ENCODE peak calls at places on chromosomes 5 and 9, in seven cellular contexts. One of them, this sample, is unnamed.

GRCh38 chr5:68285857-68286611 is 70.5 kb downstream of the PIK3R1 start:
- DNase-seq in breast epithelium: no peak
- DNase-seq in GM10248: no peak
- DNase-seq in MCF 10A: peak; percentile 67
- DNase-seq in nephron progenitor cell: no peak
- DNase-seq in AG10803: peak; percentile 70
- DNase-seq in fibroblast of the aortic adventitia: peak; percentile 83
- DNase-seq in this sample: no peak

GRCh38 chr9:124844291-124844690 is 9.0 kb upstream of the WDR38 start:
- DNase-seq in breast epithelium: no peak
- DNase-seq in GM10248: no peak
- DNase-seq in MCF 10A: no peak
- DNase-seq in nephron progenitor cell: no peak
- DNase-seq in AG10803: no peak
- DNase-seq in fibroblast of the aortic adventitia: no peak
- DNase-seq in this sample: no peak

GRCh38 chr9:2810424-2811075 is 33.3 kb downstream of the PUM3 start:
- DNase-seq in breast epithelium: no peak
- DNase-seq in GM10248: no peak
- DNase-seq in MCF 10A: no peak
- DNase-seq in nephron progenitor cell: no peak
- DNase-seq in AG10803: no peak
- DNase-seq in fibroblast of the aortic adventitia: no peak
- DNase-seq in this sample: no peak

GRCh38 chr5:111585291-111585690 is 73.0 kb upstream of the STARD4 start:
- DNase-seq in breast epithelium: no peak
- DNase-seq in GM10248: no peak
- DNase-seq in MCF 10A: no peak
- DNase-seq in nephron progenitor cell: no peak
- DNase-seq in AG10803: no peak
- DNase-seq in fibroblast of the aortic adventitia: peak; percentile 33
- DNase-seq in this sample: no peak

GRCh38 chr5:7955476-7955875 is 86.5 kb downstream of the MTRR start:
- DNase-seq in breast epithelium: no peak
- DNase-seq in GM10248: no peak
- DNase-seq in MCF 10A: no peak
- DNase-seq in nephron progenitor cell: no peak
- DNase-seq in AG10803: no peak
- DNase-seq in fibroblast of the aortic adventitia: no peak
- DNase-seq in this sample: no peak

GRCh38 chr5:43895876-43896275 is 292.9 kb downstream of the NNT start:
- DNase-seq in breast epithelium: no peak
- DNase-seq in GM10248: no peak
- DNase-seq in MCF 10A: no peak
- DNase-seq in nephron progenitor cell: no peak
- DNase-seq in AG10803: peak; percentile 61
- DNase-seq in fibroblast of the aortic adventitia: no peak
- DNase-seq in this sample: no peak

GRCh38 chr5:148556835-148557234 is 97.5 kb downstream of the HTR4 start:
- DNase-seq in breast epithelium: no peak
- DNase-seq in GM10248: no peak
- DNase-seq in MCF 10A: peak; percentile 23
- DNase-seq in nephron progenitor cell: no peak
- DNase-seq in AG10803: no peak
- DNase-seq in fibroblast of the aortic adventitia: no peak
- DNase-seq in this sample: no peak

GRCh38 chr9:134406366-134407122 is 80.3 kb downstream of the RXRA start:
- DNase-seq in breast epithelium: no peak
- DNase-seq in GM10248: no peak
- DNase-seq in MCF 10A: peak; percentile 38
- DNase-seq in nephron progenitor cell: peak; percentile 34
- DNase-seq in AG10803: peak; percentile 44
- DNase-seq in fibroblast of the aortic adventitia: peak; percentile 22
- DNase-seq in this sample: no peak

GRCh38 chr5:83146441-83146840 is 69.1 kb downstream of the XRCC4 start:
- DNase-seq in breast epithelium: no peak
- DNase-seq in GM10248: no peak
- DNase-seq in MCF 10A: no peak
- DNase-seq in nephron progenitor cell: no peak
- DNase-seq in AG10803: no peak
- DNase-seq in fibroblast of the aortic adventitia: no peak
- DNase-seq in this sample: no peak

GRCh38 chr5:147391781-147392180 is 118.1 kb downstream of the DPYSL3 start:
- DNase-seq in breast epithelium: no peak
- DNase-seq in GM10248: no peak
- DNase-seq in MCF 10A: peak; percentile 89
- DNase-seq in nephron progenitor cell: peak; percentile 30
- DNase-seq in AG10803: peak; percentile 75
- DNase-seq in fibroblast of the aortic adventitia: peak; percentile 91
- DNase-seq in this sample: no peak

GRCh38 chr5:160769264-160769663 is 82.7 kb downstream of the ATP10B start:
- DNase-seq in breast epithelium: no peak
- DNase-seq in GM10248: no peak
- DNase-seq in MCF 10A: no peak
- DNase-seq in nephron progenitor cell: no peak
- DNase-seq in AG10803: no peak
- DNase-seq in fibroblast of the aortic adventitia: no peak
- DNase-seq in this sample: no peak

GRCh38 chr5:158573829-158574228 is 525.9 kb downstream of the EBF1 start:
- DNase-seq in breast epithelium: no peak
- DNase-seq in GM10248: no peak
- DNase-seq in MCF 10A: no peak
- DNase-seq in nephron progenitor cell: no peak
- DNase-seq in AG10803: no peak
- DNase-seq in fibroblast of the aortic adventitia: no peak
- DNase-seq in this sample: no peak

GRCh38 chr9:75001719-75002421 is 26.2 kb downstream of the CARNMT1 start:
- DNase-seq in breast epithelium: no peak
- DNase-seq in GM10248: peak; percentile 35
- DNase-seq in MCF 10A: peak; percentile 82
- DNase-seq in nephron progenitor cell: peak; percentile 39
- DNase-seq in AG10803: peak; percentile 87
- DNase-seq in fibroblast of the aortic adventitia: peak; percentile 95
- DNase-seq in this sample: no peak

GRCh38 chr5:78009937-78010527 is 233.9 kb upstream of the TBCA start:
- DNase-seq in breast epithelium: no peak
- DNase-seq in GM10248: no peak
- DNase-seq in MCF 10A: no peak
- DNase-seq in nephron progenitor cell: no peak
- DNase-seq in AG10803: peak; percentile 91
- DNase-seq in fibroblast of the aortic adventitia: peak; percentile 92
- DNase-seq in this sample: no peak

GRCh38 chr5:142357469-142358090 is 32.8 kb upstream of the SPRY4 start:
- DNase-seq in breast epithelium: no peak
- DNase-seq in GM10248: no peak
- DNase-seq in MCF 10A: peak; percentile 27
- DNase-seq in nephron progenitor cell: no peak
- DNase-seq in AG10803: peak; percentile 9
- DNase-seq in fibroblast of the aortic adventitia: peak; percentile 22
- DNase-seq in this sample: no peak

GRCh38 chr9:20512636-20513035 is 109.7 kb downstream of the MLLT3 start:
- DNase-seq in breast epithelium: no peak
- DNase-seq in GM10248: no peak
- DNase-seq in MCF 10A: no peak
- DNase-seq in nephron progenitor cell: no peak
- DNase-seq in AG10803: peak; percentile 24
- DNase-seq in fibroblast of the aortic adventitia: peak; percentile 13
- DNase-seq in this sample: no peak

GRCh38 chr9:93562157-93562556 is 14.2 kb upstream of the PHF2 start:
- DNase-seq in breast epithelium: peak; percentile 61
- DNase-seq in GM10248: no peak
- DNase-seq in MCF 10A: no peak
- DNase-seq in nephron progenitor cell: no peak
- DNase-seq in AG10803: no peak
- DNase-seq in fibroblast of the aortic adventitia: no peak
- DNase-seq in this sample: no peak

GRCh38 chr9:77021928-77022782 is 2.7 kb downstream of the FOXB2 start:
- DNase-seq in breast epithelium: no peak
- DNase-seq in GM10248: no peak
- DNase-seq in MCF 10A: no peak
- DNase-seq in nephron progenitor cell: peak; percentile 11
- DNase-seq in AG10803: no peak
- DNase-seq in fibroblast of the aortic adventitia: no peak
- DNase-seq in this sample: no peak

GRCh38 chr9:133153227-133154096 is 10.3 kb downstream of the GBGT1 start:
- DNase-seq in breast epithelium: no peak
- DNase-seq in GM10248: no peak
- DNase-seq in MCF 10A: no peak
- DNase-seq in nephron progenitor cell: no peak
- DNase-seq in AG10803: no peak
- DNase-seq in fibroblast of the aortic adventitia: no peak
- DNase-seq in this sample: no peak

GRCh38 chr9:36980148-36980974 is 53.7 kb downstream of the PAX5 start:
- DNase-seq in breast epithelium: no peak
- DNase-seq in GM10248: peak; percentile 53
- DNase-seq in MCF 10A: peak; percentile 29
- DNase-seq in nephron progenitor cell: no peak
- DNase-seq in AG10803: no peak
- DNase-seq in fibroblast of the aortic adventitia: no peak
- DNase-seq in this sample: no peak

GRCh38 chr5:140221697-140222223 is 46.8 kb downstream of the CYSTM1 start:
- DNase-seq in breast epithelium: no peak
- DNase-seq in GM10248: no peak
- DNase-seq in MCF 10A: peak; percentile 63
- DNase-seq in nephron progenitor cell: no peak
- DNase-seq in AG10803: peak; percentile 66
- DNase-seq in fibroblast of the aortic adventitia: peak; percentile 82
- DNase-seq in this sample: no peak

GRCh38 chr9:89360465-89360864 is 42.2 kb downstream of the SECISBP2 start:
- DNase-seq in breast epithelium: no peak
- DNase-seq in GM10248: no peak
- DNase-seq in MCF 10A: no peak
- DNase-seq in nephron progenitor cell: no peak
- DNase-seq in AG10803: no peak
- DNase-seq in fibroblast of the aortic adventitia: no peak
- DNase-seq in this sample: peak; percentile 58

GRCh38 chr5:93422652-93423332 is 158.2 kb downstream of the NR2F1-AS1 start:
- DNase-seq in breast epithelium: no peak
- DNase-seq in GM10248: no peak
- DNase-seq in MCF 10A: no peak
- DNase-seq in nephron progenitor cell: no peak
- DNase-seq in AG10803: no peak
- DNase-seq in fibroblast of the aortic adventitia: no peak
- DNase-seq in this sample: no peak

GRCh38 chr5:134406390-134406789 is 5.3 kb downstream of the CDKN2AIPNL start:
- DNase-seq in breast epithelium: no peak
- DNase-seq in GM10248: no peak
- DNase-seq in MCF 10A: no peak
- DNase-seq in nephron progenitor cell: no peak
- DNase-seq in AG10803: no peak
- DNase-seq in fibroblast of the aortic adventitia: no peak
- DNase-seq in this sample: no peak

GRCh38 chr5:93145767-93146166 is 435.3 kb downstream of the NR2F1-AS1 start:
- DNase-seq in breast epithelium: no peak
- DNase-seq in GM10248: no peak
- DNase-seq in MCF 10A: peak; percentile 25
- DNase-seq in nephron progenitor cell: no peak
- DNase-seq in AG10803: peak; percentile 18
- DNase-seq in fibroblast of the aortic adventitia: peak; percentile 45
- DNase-seq in this sample: no peak

GRCh38 chr5:64040496-64040895 is 78.3 kb upstream of the HTR1A start:
- DNase-seq in breast epithelium: no peak
- DNase-seq in GM10248: no peak
- DNase-seq in MCF 10A: peak; percentile 23
- DNase-seq in nephron progenitor cell: no peak
- DNase-seq in AG10803: no peak
- DNase-seq in fibroblast of the aortic adventitia: no peak
- DNase-seq in this sample: no peak

GRCh38 chr9:123281659-123282342 is 13.4 kb upstream of the STRBP start:
- DNase-seq in breast epithelium: no peak
- DNase-seq in GM10248: no peak
- DNase-seq in MCF 10A: no peak
- DNase-seq in nephron progenitor cell: no peak
- DNase-seq in AG10803: no peak
- DNase-seq in fibroblast of the aortic adventitia: no peak
- DNase-seq in this sample: no peak

GRCh38 chr5:166595274-166595951 is 1696.0 kb upstream of the WWC1 start:
- DNase-seq in breast epithelium: no peak
- DNase-seq in GM10248: no peak
- DNase-seq in MCF 10A: no peak
- DNase-seq in nephron progenitor cell: no peak
- DNase-seq in AG10803: no peak
- DNase-seq in fibroblast of the aortic adventitia: no peak
- DNase-seq in this sample: peak; percentile 8

GRCh38 chr9:129688285-129689043 is 23.0 kb downstream of the PRRX2 start:
- DNase-seq in breast epithelium: no peak
- DNase-seq in GM10248: no peak
- DNase-seq in MCF 10A: no peak
- DNase-seq in nephron progenitor cell: no peak
- DNase-seq in AG10803: no peak
- DNase-seq in fibroblast of the aortic adventitia: no peak
- DNase-seq in this sample: no peak
- TF ChIP-seq CTCF in breast epithelium: no peak
- TF ChIP-seq CTCF in GM10248: no peak
- TF ChIP-seq CTCF in MCF 10A: no peak
- TF ChIP-seq CTCF in nephron progenitor cell: no peak
- TF ChIP-seq CTCF in AG10803: no peak
- TF ChIP-seq CTCF in fibroblast of the aortic adventitia: no peak
- TF ChIP-seq CTCF in this sample: no peak

GRCh38 chr9:114592356-114592755 is 4.8 kb downstream of the ATP6V1G1 start:
- DNase-seq in breast epithelium: no peak
- DNase-seq in GM10248: peak; percentile 37
- DNase-seq in MCF 10A: no peak
- DNase-seq in nephron progenitor cell: no peak
- DNase-seq in AG10803: peak; percentile 26
- DNase-seq in fibroblast of the aortic adventitia: peak; percentile 33
- DNase-seq in this sample: no peak
- TF ChIP-seq CTCF in breast epithelium: peak; percentile 50
- TF ChIP-seq CTCF in GM10248: peak; percentile 27
- TF ChIP-seq CTCF in MCF 10A: no peak
- TF ChIP-seq CTCF in nephron progenitor cell: no peak
- TF ChIP-seq CTCF in AG10803: peak; percentile 46
- TF ChIP-seq CTCF in fibroblast of the aortic adventitia: peak; percentile 42
- TF ChIP-seq CTCF in this sample: no peak

DNA sequence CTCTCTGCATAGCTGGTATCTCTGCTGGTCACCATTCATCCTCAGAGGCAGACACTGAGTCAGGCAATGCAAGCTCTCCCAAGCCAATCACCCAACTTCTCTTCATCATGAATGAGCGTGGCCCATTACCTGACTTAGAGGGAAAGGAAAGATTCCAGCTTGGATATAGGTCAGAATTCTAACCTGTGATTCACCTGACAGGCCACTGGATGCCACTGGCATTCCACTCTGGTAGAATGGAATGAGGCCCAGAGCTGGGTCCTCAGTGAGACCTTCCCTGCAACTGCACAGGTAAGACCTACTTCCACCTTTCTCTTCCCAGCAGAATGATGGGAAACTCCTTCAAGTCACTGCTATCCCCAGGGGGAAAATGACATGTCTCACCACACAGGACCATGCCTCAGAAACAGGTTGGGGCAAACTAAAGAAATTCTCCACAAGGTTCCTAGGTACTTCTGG is 62.1 kb downstream of the SUSD1 start:
- DNase-seq in breast epithelium: no peak
- DNase-seq in GM10248: peak; percentile 29
- DNase-seq in MCF 10A: peak; percentile 76
- DNase-seq in nephron progenitor cell: no peak
- DNase-seq in AG10803: peak; percentile 14
- DNase-seq in fibroblast of the aortic adventitia: no peak
- DNase-seq in this sample: no peak
- TF ChIP-seq CTCF in breast epithelium: peak; percentile 68
- TF ChIP-seq CTCF in GM10248: peak; percentile 50
- TF ChIP-seq CTCF in MCF 10A: peak; percentile 85
- TF ChIP-seq CTCF in nephron progenitor cell: peak; percentile 8
- TF ChIP-seq CTCF in AG10803: peak; percentile 49
- TF ChIP-seq CTCF in fibroblast of the aortic adventitia: peak; percentile 29
- TF ChIP-seq CTCF in this sample: peak; percentile 33

GRCh38 chr9:97978706-97979105 is 4.4 kb upstream of the ANP32B start:
- DNase-seq in breast epithelium: no peak
- DNase-seq in GM10248: no peak
- DNase-seq in MCF 10A: no peak
- DNase-seq in nephron progenitor cell: no peak
- DNase-seq in AG10803: no peak
- DNase-seq in fibroblast of the aortic adventitia: no peak
- DNase-seq in this sample: no peak
- TF ChIP-seq CTCF in breast epithelium: no peak
- TF ChIP-seq CTCF in GM10248: no peak
- TF ChIP-seq CTCF in MCF 10A: no peak
- TF ChIP-seq CTCF in nephron progenitor cell: no peak
- TF ChIP-seq CTCF in AG10803: no peak
- TF ChIP-seq CTCF in fibroblast of the aortic adventitia: no peak
- TF ChIP-seq CTCF in this sample: no peak